ENCODE peak calls at places on chromosomes 13 and 19, in five cellular contexts. One of them, this sample, is unnamed.

GRCh38 chr13:98775844-98776598 is 23.5 kb upstream of the SLC15A1 start:
- DNase-seq in fibroblast of the aortic adventitia: no peak
- DNase-seq in psoas muscle: no peak
- DNase-seq in heart right ventricle: no peak
- DNase-seq in Caco-2: peak; percentile 98
- DNase-seq in this sample: peak; percentile 62

GRCh38 chr13:94309997-94310842 is 169.3 kb downstream of the DCT start:
- DNase-seq in fibroblast of the aortic adventitia: peak; percentile 96
- DNase-seq in psoas muscle: no peak
- DNase-seq in heart right ventricle: no peak
- DNase-seq in Caco-2: no peak
- DNase-seq in this sample: peak; percentile 76

GRCh38 chr19:49086296-49086695 is 1.0 kb downstream of the SNRNP70 start:
- DNase-seq in fibroblast of the aortic adventitia: no peak
- DNase-seq in psoas muscle: no peak
- DNase-seq in heart right ventricle: no peak
- DNase-seq in Caco-2: no peak
- DNase-seq in this sample: no peak

GRCh38 chr13:97223711-97224461 is 1.8 kb downstream of the MBNL2 start:
- DNase-seq in fibroblast of the aortic adventitia: peak; percentile 97
- DNase-seq in psoas muscle: peak; percentile 56
- DNase-seq in heart right ventricle: peak; percentile 71
- DNase-seq in Caco-2: no peak
- DNase-seq in this sample: peak; percentile 96

GRCh38 chr19:28556371-28556770 is 656.6 kb downstream of the UQCRFS1 start:
- DNase-seq in fibroblast of the aortic adventitia: no peak
- DNase-seq in psoas muscle: no peak
- DNase-seq in heart right ventricle: no peak
- DNase-seq in Caco-2: no peak
- DNase-seq in this sample: no peak

GRCh38 chr19:48511321-48511731 is 309 bp downstream of the LMTK3 start:
- DNase-seq in fibroblast of the aortic adventitia: no peak
- DNase-seq in psoas muscle: no peak
- DNase-seq in heart right ventricle: no peak
- DNase-seq in Caco-2: no peak
- DNase-seq in this sample: no peak

GRCh38 chr19:44889830-44890365 is 1.2 kb upstream of the TOMM40 start:
- DNase-seq in fibroblast of the aortic adventitia: no peak
- DNase-seq in psoas muscle: no peak
- DNase-seq in heart right ventricle: no peak
- DNase-seq in Caco-2: no peak
- DNase-seq in this sample: no peak

GRCh38 chr13:107066355-107066754 is 498.4 kb upstream of the ARGLU1 start:
- DNase-seq in fibroblast of the aortic adventitia: no peak
- DNase-seq in psoas muscle: no peak
- DNase-seq in heart right ventricle: no peak
- DNase-seq in Caco-2: no peak
- DNase-seq in this sample: no peak

GRCh38 chr19:40592170-40592569 is 9.0 kb upstream of the LTBP4 start:
- DNase-seq in fibroblast of the aortic adventitia: peak; percentile 53
- DNase-seq in psoas muscle: no peak
- DNase-seq in heart right ventricle: no peak
- DNase-seq in Caco-2: no peak
- DNase-seq in this sample: peak; percentile 68

GRCh38 chr13:95233026-95233635 is 68.1 kb downstream of the ABCC4 start:
- DNase-seq in fibroblast of the aortic adventitia: no peak
- DNase-seq in psoas muscle: no peak
- DNase-seq in heart right ventricle: no peak
- DNase-seq in Caco-2: no peak
- DNase-seq in this sample: no peak

GRCh38 chr19:7554990-7555864 is 19.7 kb downstream of the PNPLA6 start:
- DNase-seq in fibroblast of the aortic adventitia: no peak
- DNase-seq in psoas muscle: peak; percentile 53
- DNase-seq in heart right ventricle: no peak
- DNase-seq in Caco-2: no peak
- DNase-seq in this sample: no peak

GRCh38 chr13:31860002-31860401 is 120.7 kb downstream of the RXFP2 start:
- DNase-seq in fibroblast of the aortic adventitia: no peak
- DNase-seq in psoas muscle: peak; percentile 59
- DNase-seq in heart right ventricle: no peak
- DNase-seq in Caco-2: no peak
- DNase-seq in this sample: no peak

GRCh38 chr13:75480691-75481175 is 1.2 kb downstream of the TBC1D4 start:
- DNase-seq in fibroblast of the aortic adventitia: peak; percentile 56
- DNase-seq in psoas muscle: peak; percentile 86
- DNase-seq in heart right ventricle: peak; percentile 44
- DNase-seq in Caco-2: peak; percentile 91
- DNase-seq in this sample: peak; percentile 58

GRCh38 chr13:83007226-83007625 is 875.0 kb downstream of the SLITRK1 start:
- DNase-seq in fibroblast of the aortic adventitia: no peak
- DNase-seq in psoas muscle: no peak
- DNase-seq in heart right ventricle: no peak
- DNase-seq in Caco-2: no peak
- DNase-seq in this sample: no peak

GRCh38 chr13:33205804-33206221 is 79.7 kb downstream of the STARD13 start:
- DNase-seq in fibroblast of the aortic adventitia: no peak
- DNase-seq in psoas muscle: no peak
- DNase-seq in heart right ventricle: peak; percentile 39
- DNase-seq in Caco-2: no peak
- DNase-seq in this sample: peak; percentile 74

GRCh38 chr13:50779443-50780200 is 63.9 kb downstream of the DLEU7 start:
- DNase-seq in fibroblast of the aortic adventitia: no peak
- DNase-seq in psoas muscle: no peak
- DNase-seq in heart right ventricle: no peak
- DNase-seq in Caco-2: no peak
- DNase-seq in this sample: no peak

GRCh38 chr19:45809643-45810159 is 5.4 kb downstream of the RSPH6A start:
- DNase-seq in fibroblast of the aortic adventitia: peak; percentile 71
- DNase-seq in psoas muscle: no peak
- DNase-seq in heart right ventricle: no peak
- DNase-seq in Caco-2: no peak
- DNase-seq in this sample: peak; percentile 83

GRCh38 chr19:43781630-43782310 is 997 bp upstream of the KCNN4 start:
- DNase-seq in fibroblast of the aortic adventitia: no peak
- DNase-seq in psoas muscle: no peak
- DNase-seq in heart right ventricle: no peak
- DNase-seq in Caco-2: no peak
- DNase-seq in this sample: no peak

GRCh38 chr19:53581871-53582279 is 43.9 kb downstream of the ZNF331 start:
- DNase-seq in fibroblast of the aortic adventitia: no peak
- DNase-seq in psoas muscle: no peak
- DNase-seq in heart right ventricle: no peak
- DNase-seq in Caco-2: no peak
- DNase-seq in this sample: no peak

GRCh38 chr19:10797541-10798256 is 38.3 kb downstream of the TMED1 start:
- DNase-seq in fibroblast of the aortic adventitia: no peak
- DNase-seq in psoas muscle: no peak
- DNase-seq in heart right ventricle: no peak
- DNase-seq in Caco-2: no peak
- DNase-seq in this sample: no peak

GRCh38 chr13:76709851-76710250 is 176.4 kb downstream of the KCTD12 start:
- DNase-seq in fibroblast of the aortic adventitia: peak; percentile 40
- DNase-seq in psoas muscle: no peak
- DNase-seq in heart right ventricle: no peak
- DNase-seq in Caco-2: no peak
- DNase-seq in this sample: no peak

GRCh38 chr13:34847751-34848150 is 94.3 kb upstream of the NBEA start:
- DNase-seq in fibroblast of the aortic adventitia: no peak
- DNase-seq in psoas muscle: no peak
- DNase-seq in heart right ventricle: no peak
- DNase-seq in Caco-2: no peak
- DNase-seq in this sample: no peak

GRCh38 chr19:42424712-42425131 is 2.5 kb downstream of the LIPE start:
- DNase-seq in fibroblast of the aortic adventitia: no peak
- DNase-seq in psoas muscle: no peak
- DNase-seq in heart right ventricle: no peak
- DNase-seq in Caco-2: no peak
- DNase-seq in this sample: no peak

GRCh38 chr19:5115771-5116202 is 146.9 kb downstream of the KDM4B start:
- DNase-seq in fibroblast of the aortic adventitia: peak; percentile 65
- DNase-seq in psoas muscle: no peak
- DNase-seq in heart right ventricle: no peak
- DNase-seq in Caco-2: no peak
- DNase-seq in this sample: peak; percentile 25

GRCh38 chr13:48853381-48854102 is 122.2 kb upstream of the FNDC3A start:
- DNase-seq in fibroblast of the aortic adventitia: peak; percentile 51
- DNase-seq in psoas muscle: no peak
- DNase-seq in heart right ventricle: no peak
- DNase-seq in Caco-2: no peak
- DNase-seq in this sample: peak; percentile 53

GRCh38 chr19:36110487-36111199 is at the start of gene OVOL3:
- DNase-seq in fibroblast of the aortic adventitia: no peak
- DNase-seq in psoas muscle: no peak
- DNase-seq in heart right ventricle: no peak
- DNase-seq in Caco-2: no peak
- DNase-seq in this sample: no peak

GRCh38 chr19:42433503-42434260 is 6.5 kb upstream of the LIPE start:
- DNase-seq in fibroblast of the aortic adventitia: peak; percentile 52
- DNase-seq in psoas muscle: peak; percentile 91
- DNase-seq in heart right ventricle: peak; percentile 92
- DNase-seq in Caco-2: peak; percentile 94
- DNase-seq in this sample: peak; percentile 16

GRCh38 chr13:110421696-110422395 is 114.8 kb downstream of the COL4A2 start:
- DNase-seq in fibroblast of the aortic adventitia: peak; percentile 33
- DNase-seq in psoas muscle: no peak
- DNase-seq in heart right ventricle: no peak
- DNase-seq in Caco-2: no peak
- DNase-seq in this sample: peak; percentile 96

GRCh38 chr19:10000171-10000826 is 10.0 kb downstream of the COL5A3 start:
- DNase-seq in fibroblast of the aortic adventitia: peak; percentile 73
- DNase-seq in psoas muscle: peak; percentile 73
- DNase-seq in heart right ventricle: peak; percentile 51
- DNase-seq in Caco-2: peak; percentile 65
- DNase-seq in this sample: peak; percentile 59

GRCh38 chr19:31596751-31597150 is 247.5 kb upstream of the TSHZ3 start:
- DNase-seq in fibroblast of the aortic adventitia: no peak
- DNase-seq in psoas muscle: no peak
- DNase-seq in heart right ventricle: no peak
- DNase-seq in Caco-2: no peak
- DNase-seq in this sample: no peak

GRCh38 chr13:98839826-98840769 is 87.6 kb upstream of the SLC15A1 start:
- DNase-seq in fibroblast of the aortic adventitia: peak; percentile 67
- DNase-seq in psoas muscle: peak; percentile 75
- DNase-seq in heart right ventricle: peak; percentile 56
- DNase-seq in Caco-2: peak; percentile 75
- DNase-seq in this sample: peak; percentile 85

GRCh38 chr13:65929436-65929835 is 1300.7 kb downstream of the PCDH9 start:
- DNase-seq in fibroblast of the aortic adventitia: no peak
- DNase-seq in psoas muscle: no peak
- DNase-seq in heart right ventricle: no peak
- DNase-seq in Caco-2: no peak
- DNase-seq in this sample: no peak
- TF ChIP-seq CTCF in fibroblast of the aortic adventitia: no peak
- TF ChIP-seq CTCF in psoas muscle: no peak
- TF ChIP-seq CTCF in heart right ventricle: no peak
- TF ChIP-seq CTCF in Caco-2: no peak
- TF ChIP-seq CTCF in this sample: no peak

GRCh38 chr19:33953592-33953991 is 156.9 kb downstream of the KCTD15 start:
- DNase-seq in fibroblast of the aortic adventitia: no peak
- DNase-seq in psoas muscle: no peak
- DNase-seq in heart right ventricle: no peak
- DNase-seq in Caco-2: no peak
- DNase-seq in this sample: no peak

GRCh38 chr19:33953023-33953422 is 156.4 kb downstream of the KCTD15 start:
- DNase-seq in fibroblast of the aortic adventitia: no peak
- DNase-seq in psoas muscle: no peak
- DNase-seq in heart right ventricle: no peak
- DNase-seq in Caco-2: no peak
- DNase-seq in this sample: no peak

GRCh38 chr19:33956941-33957340 is 160.3 kb downstream of the KCTD15 start:
- DNase-seq in fibroblast of the aortic adventitia: no peak
- DNase-seq in psoas muscle: no peak
- DNase-seq in heart right ventricle: no peak
- DNase-seq in Caco-2: no peak
- DNase-seq in this sample: no peak

GRCh38 chr19:33957804-33958203 is 161.1 kb downstream of the KCTD15 start:
- DNase-seq in fibroblast of the aortic adventitia: no peak
- DNase-seq in psoas muscle: no peak
- DNase-seq in heart right ventricle: no peak
- DNase-seq in Caco-2: no peak
- DNase-seq in this sample: no peak

GRCh38 chr19:33954686-33955085 is 158.0 kb downstream of the KCTD15 start:
- DNase-seq in fibroblast of the aortic adventitia: no peak
- DNase-seq in psoas muscle: no peak
- DNase-seq in heart right ventricle: no peak
- DNase-seq in Caco-2: no peak
- DNase-seq in this sample: no peak
- H3K4me3 ChIP-seq in fibroblast of the aortic adventitia: no peak overlapping the region
- H3K4me3 ChIP-seq in psoas muscle: no peak overlapping the region
- H3K4me3 ChIP-seq in heart right ventricle: no peak overlapping the region
- H3K4me3 ChIP-seq in Caco-2: no peak overlapping the region
- H3K4me3 ChIP-seq in this sample: no peak overlapping the region

GRCh38 chr13:113224486-113224885 is 15.1 kb downstream of the CUL4A start:
- DNase-seq in fibroblast of the aortic adventitia: no peak
- DNase-seq in psoas muscle: no peak
- DNase-seq in heart right ventricle: peak; percentile 37
- DNase-seq in Caco-2: no peak
- DNase-seq in this sample: no peak

GRCh38 chr13:113220141-113220598 is 10.8 kb downstream of the CUL4A start:
- DNase-seq in fibroblast of the aortic adventitia: no peak
- DNase-seq in psoas muscle: no peak
- DNase-seq in heart right ventricle: no peak
- DNase-seq in Caco-2: no peak
- DNase-seq in this sample: no peak

GRCh38 chr13:113219311-113219940 is 10.0 kb downstream of the CUL4A start:
- DNase-seq in fibroblast of the aortic adventitia: no peak
- DNase-seq in psoas muscle: no peak
- DNase-seq in heart right ventricle: no peak
- DNase-seq in Caco-2: no peak
- DNase-seq in this sample: no peak

GRCh38 chr13:113216165-113217056 is 7.0 kb downstream of the CUL4A start:
- DNase-seq in fibroblast of the aortic adventitia: peak; percentile 73
- DNase-seq in psoas muscle: peak; percentile 81
- DNase-seq in heart right ventricle: peak; percentile 51
- DNase-seq in Caco-2: no peak
- DNase-seq in this sample: peak; percentile 86

DNA sequence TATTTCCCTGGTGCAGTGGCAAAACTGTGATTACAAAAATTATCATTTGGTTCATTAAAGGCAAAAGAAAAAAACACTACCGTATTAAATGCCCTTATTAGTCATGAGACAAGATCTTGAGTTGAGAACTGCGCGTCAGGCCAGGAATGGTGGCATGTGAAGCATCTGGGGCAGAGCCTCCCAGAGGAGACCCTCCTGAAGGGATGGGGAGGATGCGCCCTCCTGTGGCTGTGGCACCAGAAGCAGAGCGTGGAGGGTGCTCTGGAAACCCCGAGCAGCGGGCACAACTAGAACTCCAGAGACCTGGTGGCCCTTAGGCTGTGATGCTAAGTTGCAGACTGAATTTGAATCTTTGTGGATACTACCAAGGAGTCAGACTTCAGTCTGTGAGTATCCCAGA is 11.5 kb downstream of the CUL4A start:
- DNase-seq in fibroblast of the aortic adventitia: no peak
- DNase-seq in psoas muscle: no peak
- DNase-seq in heart right ventricle: peak; percentile 53
- DNase-seq in Caco-2: no peak
- DNase-seq in this sample: no peak
- TF ChIP-seq CTCF in fibroblast of the aortic adventitia: peak; percentile 20
- TF ChIP-seq CTCF in psoas muscle: no peak
- TF ChIP-seq CTCF in heart right ventricle: peak; percentile 35
- TF ChIP-seq CTCF in Caco-2: peak; percentile 25
- TF ChIP-seq CTCF in this sample: peak; percentile 34

GRCh38 chr19:50567052-50567841 is 988 bp downstream of the LRRC4B start:
- DNase-seq in fibroblast of the aortic adventitia: no peak
- DNase-seq in psoas muscle: no peak
- DNase-seq in heart right ventricle: no peak
- DNase-seq in Caco-2: no peak
- DNase-seq in this sample: no peak
- H3K4me3 ChIP-seq in fibroblast of the aortic adventitia: no peak overlapping the region
- H3K4me3 ChIP-seq in psoas muscle: no peak overlapping the region
- H3K4me3 ChIP-seq in heart right ventricle: no peak overlapping the region
- H3K4me3 ChIP-seq in Caco-2: no peak overlapping the region
- H3K4me3 ChIP-seq in this sample: no peak overlapping the region

This sample was measured in astrocyte of the spinal cord.